ENCODE peak calls at places on chromosomes 6 and 20, in six cellular contexts. P is glutamatergic neuron, Q is cardiac muscle cell, M is GM20000, I is endodermal cell, E is cardiac fibroblast. O is an unnamed sample.

GRCh38 chr20:37543828-37544227 is 16.2 kb upstream of the BLCAP start:
- DNase-seq in P (no peak), Q (no peak), M (no peak), I (no peak), E (peak), O (no peak)

GRCh38 chr6:48486373-48486772 is 375.4 kb upstream of the PTCHD4 start:
- DNase-seq in P (no peak), Q (no peak), M (no peak), I (no peak), E (no peak), O (no peak)

GRCh38 chr20:36543187-36544133 is 2.1 kb downstream of the MYL9 start:
- DNase-seq in P (no peak), Q (no peak), M (no peak), I (peak), E (peak), O (no peak)

GRCh38 chr20:4332466-4332865 is 317.1 kb upstream of the RNF24 start:
- DNase-seq in P (no peak), Q (no peak), M (no peak), I (no peak), E (no peak), O (no peak)

GRCh38 chr20:47358052-47358671 is 1.7 kb upstream of the ZMYND8 start:
- DNase-seq in P (no peak), Q (no peak), M (no peak), I (no peak), E (no peak), O (no peak)

GRCh38 chr6:144262470-144263369 is 22.4 kb upstream of the UTRN start:
- DNase-seq in P (no peak), Q (no peak), M (no peak), I (no peak), E (no peak), O (no peak)

GRCh38 chr6:108653864-108654402 is 93.2 kb downstream of the FOXO3 start:
- DNase-seq in P (no peak), Q (no peak), M (no peak), I (no peak), E (peak), O (no peak)

GRCh38 chr20:237479-237878 is 10.4 kb downstream of the DEFB129 start:
- DNase-seq in P (no peak), Q (no peak), M (peak), I (no peak), E (no peak), O (no peak)

GRCh38 chr6:116287668-116288282 is 8.0 kb upstream of the TSPYL1 start:
- DNase-seq in P (no peak), Q (peak), M (peak), I (no peak), E (peak), O (no peak)

GRCh38 chr20:38127011-38127621 is 38.0 kb downstream of the TGM2 start:
- DNase-seq in P (no peak), Q (no peak), M (no peak), I (peak), E (peak), O (no peak)

GRCh38 chr6:132813173-132813856 is 1.1 kb upstream of the RPS12 start:
- DNase-seq in P (no peak), Q (peak), M (peak), I (peak), E (peak), O (peak)

GRCh38 chr6:131281471-131282270 is 146.4 kb downstream of the AKAP7 start:
- DNase-seq in P (no peak), Q (peak), M (peak), I (peak), E (no peak), O (no peak)

DNA sequence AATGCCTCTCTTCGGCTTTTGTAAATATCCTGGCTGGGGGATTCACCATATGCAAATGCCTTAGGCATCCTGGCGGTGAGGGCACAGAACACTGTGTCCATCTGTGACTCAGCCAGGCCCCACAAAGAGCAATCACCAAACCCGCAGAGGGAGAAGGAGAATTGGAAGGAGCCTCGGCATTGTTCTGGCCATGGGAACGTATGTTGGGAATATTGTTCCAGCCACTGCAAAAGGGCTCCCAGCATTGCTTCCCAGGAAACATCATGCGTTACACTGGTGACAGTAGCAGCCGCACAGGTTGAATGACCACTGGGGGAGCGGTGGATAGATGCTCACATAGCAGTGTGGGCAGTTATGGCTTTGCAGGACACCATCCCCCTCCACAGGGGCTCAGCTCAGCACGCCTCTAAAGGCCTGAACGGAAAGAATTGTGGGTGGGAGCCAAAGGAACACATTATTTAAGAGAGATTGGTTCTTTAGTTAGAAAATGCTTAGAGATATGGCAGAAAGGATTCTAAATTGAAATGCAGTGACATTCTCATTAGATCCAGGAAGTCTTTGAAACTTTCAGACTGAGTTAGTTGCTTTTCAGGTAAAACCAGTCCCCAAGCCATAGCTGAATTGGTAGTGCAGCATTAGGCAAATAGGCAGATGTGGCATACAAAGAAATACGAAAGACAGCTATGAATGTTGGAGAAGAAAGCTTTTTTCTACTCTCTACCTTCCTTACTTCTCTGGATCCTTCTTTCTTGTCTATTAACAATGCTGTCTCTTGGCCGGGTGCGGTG is 104.3 kb downstream of the RNF144B start:
- DNase-seq in P (no peak), Q (no peak), M (no peak), I (no peak), E (peak), O (no peak)
- TF ChIP-seq CTCF in P (no peak), Q (no peak), M (no peak), I (no peak), E (no peak), O (no peak)

GRCh38 chr20:48983423-48984400 is 62.2 kb downstream of the ARFGEF2 start:
- DNase-seq in P (no peak), Q (no peak), M (no peak), I (no peak), E (peak), O (no peak)
- TF ChIP-seq CTCF in P (no peak), Q (no peak), M (no peak), I (no peak), E (no peak), O (no peak)

GRCh38 chr6:166360243-166361079 is 18.1 kb upstream of the SFT2D1 start:
- DNase-seq in P (peak), Q (no peak), M (no peak), I (no peak), E (peak), O (no peak)
- TF ChIP-seq CTCF in P (no peak), Q (no peak), M (no peak), I (no peak), E (no peak), O (no peak)

DNA sequence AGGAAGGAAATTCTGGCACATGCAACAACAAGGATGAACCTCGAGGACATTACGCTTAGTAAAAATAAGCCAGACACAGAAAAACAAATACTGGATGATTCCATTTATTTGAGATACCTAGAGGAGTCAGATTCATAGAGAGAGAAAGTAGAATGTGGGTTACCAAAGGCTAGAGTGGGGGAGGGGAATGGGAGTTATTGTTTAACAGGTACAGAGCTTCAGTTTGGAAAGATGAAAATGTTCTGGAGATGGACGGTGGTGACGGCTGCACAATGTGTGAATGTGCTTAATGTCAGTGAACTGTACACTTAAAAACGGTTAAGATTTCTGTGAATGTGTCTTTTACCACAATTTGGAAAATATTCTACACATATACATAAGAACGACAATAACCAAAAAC is 33.9 kb upstream of the DSP start:
- DNase-seq in P (no peak), Q (no peak), M (no peak), I (no peak), E (no peak), O (no peak)
- TF ChIP-seq CTCF in P (no peak), Q (no peak), M (no peak), I (no peak), E (no peak), O (no peak)

GRCh38 chr6:29554764-29555163 is 4.8 kb downstream of the UBD start:
- DNase-seq in P (no peak), Q (no peak), M (no peak), I (no peak), E (no peak), O (no peak)

GRCh38 chr6:29557320-29557719 is 2.2 kb downstream of the UBD start:
- DNase-seq in P (no peak), Q (no peak), M (no peak), I (no peak), E (no peak), O (no peak)

GRCh38 chr6:29552512-29553051 is 7.0 kb downstream of the UBD start:
- DNase-seq in P (no peak), Q (peak), M (peak), I (no peak), E (peak), O (no peak)

GRCh38 chr6:29558439-29559079 is 973 bp downstream of the UBD start:
- DNase-seq in P (no peak), Q (no peak), M (no peak), I (no peak), E (no peak), O (no peak)

DNA sequence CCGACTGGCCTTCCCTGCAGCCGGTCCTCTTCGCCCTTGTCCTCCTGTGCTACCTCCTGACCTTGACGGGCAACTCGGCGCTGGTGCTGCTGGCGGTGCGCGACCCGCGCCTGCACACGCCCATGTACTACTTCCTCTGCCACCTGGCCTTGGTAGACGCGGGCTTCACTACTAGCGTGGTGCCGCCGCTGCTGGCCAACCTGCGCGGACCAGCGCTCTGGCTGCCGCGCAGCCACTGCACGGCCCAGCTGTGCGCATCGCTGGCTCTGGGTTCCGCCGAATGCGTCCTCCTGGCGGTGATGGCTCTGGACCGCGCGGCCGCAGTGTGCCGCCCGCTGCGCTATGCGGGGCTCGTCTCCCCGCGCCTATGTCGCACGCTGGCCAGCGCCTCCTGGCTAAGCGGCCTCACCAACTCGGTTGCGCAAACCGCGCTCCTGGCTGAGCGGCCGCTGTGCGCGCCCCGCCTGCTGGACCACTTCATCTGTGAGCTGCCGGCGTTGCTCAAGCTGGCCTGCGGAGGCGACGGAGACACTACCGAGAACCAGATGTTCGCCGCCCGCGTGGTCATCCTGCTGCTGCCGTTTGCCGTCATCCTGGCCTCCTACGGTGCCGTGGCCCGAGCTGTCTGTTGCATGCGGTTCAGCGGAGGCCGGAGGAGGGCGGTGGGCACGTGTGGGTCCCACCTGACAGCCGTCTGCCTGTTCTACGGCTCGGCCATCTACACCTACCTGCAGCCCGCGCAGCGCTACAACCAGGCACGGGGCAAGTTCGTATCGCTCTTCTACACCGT is 6.1 kb downstream of the UBD start:
- DNase-seq in P (peak), Q (peak), M (peak), I (peak), E (peak), O (peak)
- TF ChIP-seq CTCF in P (no peak), Q (peak), M (no peak), I (peak), E (peak), O (no peak)

GRCh38 chr6:24283043-24283985 is 74.5 kb downstream of the DCDC2 start:
- DNase-seq in P (peak), Q (peak), M (peak), I (peak), E (peak), O (no peak)
- TF ChIP-seq CTCF in P (peak), Q (peak), M (peak), I (peak), E (peak), O (no peak)

GRCh38 chr20:56956536-56956935 is 309.9 kb downstream of the BMP7 start:
- DNase-seq in P (no peak), Q (no peak), M (no peak), I (no peak), E (no peak), O (no peak)

GRCh38 chr20:56955673-56956072 is 310.8 kb downstream of the BMP7 start:
- DNase-seq in P (no peak), Q (no peak), M (no peak), I (no peak), E (no peak), O (no peak)

GRCh38 chr20:56953055-56953586 is 313.3 kb downstream of the BMP7 start:
- DNase-seq in P (no peak), Q (no peak), M (no peak), I (no peak), E (no peak), O (no peak)

GRCh38 chr20:56952258-56952929 is 314.0 kb downstream of the BMP7 start:
- DNase-seq in P (no peak), Q (no peak), M (no peak), I (no peak), E (no peak), O (no peak)

DNA sequence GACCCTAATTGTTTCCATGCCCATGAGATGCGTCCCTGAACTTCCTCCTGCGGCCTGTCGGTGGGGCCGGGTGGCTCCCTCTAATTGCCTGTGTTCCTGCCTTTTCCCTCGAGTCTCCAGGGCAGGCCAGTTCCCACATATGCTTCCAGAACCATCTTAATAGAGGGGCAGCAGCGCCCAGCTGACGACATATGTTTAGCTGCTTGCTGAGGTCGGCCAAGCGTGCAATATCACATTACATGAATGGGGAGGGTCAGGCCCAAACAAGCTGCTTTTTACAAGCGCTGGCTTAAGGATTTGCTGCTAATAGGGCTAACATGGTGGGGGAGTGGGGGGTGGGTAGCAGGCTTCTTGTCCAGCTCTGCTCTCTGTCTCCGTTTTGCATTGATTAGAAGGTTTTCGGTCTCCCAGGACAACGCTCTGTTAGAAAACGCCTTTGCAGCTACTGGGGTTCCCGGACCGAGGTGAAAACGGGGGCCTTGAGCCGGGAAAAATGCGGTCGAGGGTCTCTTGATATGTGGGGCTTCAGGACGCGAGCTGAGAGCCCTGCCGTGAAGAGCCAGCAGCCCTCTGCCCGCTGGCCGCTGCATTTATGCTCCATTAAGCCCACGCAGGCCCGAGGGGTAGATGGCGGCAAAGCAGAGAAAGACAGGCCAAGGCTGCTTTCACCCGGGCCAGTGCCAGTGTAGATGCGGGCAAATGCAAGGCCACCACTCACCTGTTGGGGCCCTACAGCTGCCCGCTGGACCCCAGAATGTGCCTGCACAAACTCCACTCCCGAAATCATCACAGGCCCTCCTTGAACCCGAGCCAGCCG is 308.5 kb downstream of the BMP7 start:
- DNase-seq in P (peak), Q (peak), M (no peak), I (peak), E (no peak), O (no peak)
- TF ChIP-seq CTCF in P (peak), Q (no peak), M (no peak), I (peak), E (no peak), O (no peak)

GRCh38 chr20:50663095-50663821 is 28.1 kb downstream of the RIPOR3 start:
- DNase-seq in P (no peak), Q (peak), M (no peak), I (peak), E (no peak), O (no peak)
- TF ChIP-seq CTCF in P (no peak), Q (peak), M (no peak), I (peak), E (no peak), O (no peak)

DNA sequence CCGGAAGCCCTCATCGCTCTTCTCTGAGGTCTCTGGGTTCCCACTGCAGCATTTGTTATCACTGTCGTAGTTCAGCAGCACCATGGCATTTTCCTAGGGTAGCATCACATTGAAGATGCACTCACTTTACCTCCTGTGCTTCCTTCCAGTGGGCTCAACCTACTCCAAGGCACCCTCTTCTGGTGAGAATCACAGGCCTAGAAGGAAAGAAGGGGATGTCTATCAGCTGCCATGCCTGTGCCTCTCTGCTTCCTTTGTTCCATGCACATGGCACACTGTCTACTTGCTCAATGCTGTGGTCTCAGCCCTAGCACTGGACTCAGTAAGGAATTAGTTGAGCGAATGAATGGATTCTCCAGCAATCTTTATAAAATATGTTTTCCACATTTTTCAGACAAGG is 22.6 kb downstream of the CST4 start:
- DNase-seq in P (no peak), Q (no peak), M (no peak), I (peak), E (peak), O (no peak)
- TF ChIP-seq CTCF in P (no peak), Q (peak), M (no peak), I (peak), E (peak), O (no peak)

DNA sequence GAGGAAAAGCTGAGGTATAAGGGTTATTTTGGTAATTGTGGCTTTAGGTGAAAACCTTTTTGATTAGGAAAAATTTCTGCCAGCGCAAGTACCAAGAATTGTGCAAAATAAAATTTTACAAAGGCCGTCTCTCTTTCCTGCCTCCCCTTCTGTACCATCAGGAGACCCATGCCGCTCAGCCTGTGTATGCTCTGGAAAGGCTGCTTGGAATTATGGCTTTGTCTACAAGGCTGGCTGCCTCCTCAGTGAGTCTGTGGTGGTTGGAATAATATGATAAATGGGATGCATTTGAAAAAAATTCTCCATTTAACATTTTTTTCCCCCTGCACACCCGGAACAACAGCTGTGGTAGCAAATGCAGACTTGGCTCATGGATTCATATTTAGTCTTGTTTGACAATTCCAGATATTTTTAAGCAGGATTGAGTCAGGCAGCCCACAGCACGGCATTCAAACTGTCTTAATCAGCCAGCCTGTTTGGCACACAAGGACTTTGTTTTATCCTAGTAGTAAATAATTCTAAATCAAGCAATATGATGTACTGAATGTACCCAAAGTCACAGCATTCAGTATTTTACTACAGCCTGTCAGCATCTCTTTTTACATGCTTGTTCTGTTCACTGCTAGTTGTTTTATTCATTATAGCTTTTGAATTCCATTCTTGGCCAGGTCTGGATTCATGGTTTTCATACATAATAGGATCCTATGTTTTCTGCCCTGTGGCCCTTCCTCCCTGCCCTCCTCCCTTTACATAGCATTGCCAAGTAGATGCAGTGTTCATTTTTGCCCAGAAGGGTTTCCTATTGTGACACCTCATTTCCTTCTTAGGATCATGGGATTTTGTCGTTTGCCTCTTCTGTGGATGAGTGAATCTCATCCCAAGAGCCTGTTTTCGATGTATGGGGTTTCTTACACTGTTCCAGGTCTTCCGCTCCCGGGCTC is 68.0 kb downstream of the LRRC1 start:
- DNase-seq in P (no peak), Q (no peak), M (no peak), I (no peak), E (peak), O (no peak)
- TF ChIP-seq CTCF in P (no peak), Q (no peak), M (no peak), I (no peak), E (no peak), O (no peak)